ENCODE peak calls at places on chromosomes 16 and 17, in five cellular contexts. B is BJ; S is NCI-H226; T is activated CD4-positive, alpha-beta T cell treated with anti-CD3 and anti-CD28 coated beads, Interleukin-2, amount 50 U/mL, for 1 hour; R is lung. X is an unnamed sample.

GRCh38 chr16:86833136-86833535 is 254.8 kb downstream of the FOXL1 start:
- DNase-seq in T (no peak), B (no peak), S (no peak), R (no peak), X (no peak)

GRCh38 chr16:13453325-13453724 is 466.6 kb upstream of the ERCC4 start:
- DNase-seq in T (no peak), B (no peak), S (no peak), R (no peak), X (no peak)

GRCh38 chr17:74959826-74960738 is 12.5 kb downstream of the HID1 start:
- DNase-seq in B (no peak), R (no peak), S (peak), T (no peak), X (no peak)

GRCh38 chr16:48158296-48158695 is 2.5 kb upstream of the ABCC12 start:
- DNase-seq in B (no peak), R (no peak), T (no peak), S (peak), X (no peak)

GRCh38 chr17:33204701-33205100 is 88.4 kb downstream of the ASIC2 start:
- DNase-seq in B (no peak), S (no peak), R (no peak), T (no peak), X (no peak)

GRCh38 chr16:3143189-3143588 is 8.4 kb downstream of the ZNF213 start:
- DNase-seq in T (no peak), B (no peak), R (no peak), S (no peak), X (no peak)

GRCh38 chr17:81164464-81165245 is 652 bp upstream of the PVALEF start:
- DNase-seq in S (no peak), B (no peak), R (no peak), T (no peak), X (no peak)

GRCh38 chr17:47882247-47882646 is 13.8 kb upstream of the SP2 start:
- DNase-seq in R (no peak), S (peak), T (no peak), B (peak), X (no peak)

GRCh38 chr17:4945944-4946280 is 2.4 kb downstream of the PFN1 start:
- DNase-seq in S (no peak), R (no peak), B (no peak), T (no peak), X (no peak)

X was measured in left lobe of liver.